ENCODE peak calls at places on chromosomes 6 and 20, in eight cellular contexts. O is C1 segment of cervical spinal cord, V is HTR-8/SVneo, T is GM13976, P is NCI-H2029, L is SHP77 treated with DMSO at 0.1 percent for 48 hours, C is lower leg skin, B is tibial nerve. Y is an unnamed sample.

GRCh38 chr6:72659754-72660153 is 37.9 kb downstream of the KCNQ5 start:
- DNase-seq in O (no peak), L (no peak), V (no peak), T (no peak), C (no peak), B (no peak), P (no peak), Y (no peak)

GRCh38 chr6:88105741-88106340 is 58.2 kb downstream of the SPACA1 start:
- DNase-seq in O (no peak), V (no peak), C (no peak), T (no peak), B (no peak), L (peak; percentile 6), P (peak; percentile 23), Y (no peak)

GRCh38 chr20:37728635-37728983 is 34.8 kb downstream of the CTNNBL1 start:
- DNase-seq in B (no peak), V (no peak), T (no peak), P (no peak), O (no peak), L (no peak), C (no peak), Y (no peak)

GRCh38 chr6:37279366-37280134 is 21.6 kb upstream of the TMEM217 start:
- DNase-seq in O (no peak), L (no peak), V (no peak), P (no peak), B (no peak), C (no peak), T (no peak), Y (no peak)

GRCh38 chr6:28729501-28730402 is 194.0 kb downstream of the TRIM27 start:
- DNase-seq in C (no peak), T (no peak), V (no peak), B (no peak), L (no peak), P (no peak), O (no peak), Y (no peak)

GRCh38 chr6:692356-692851 is 535 bp downstream of the EXOC2 start:
- DNase-seq in C (peak; percentile 85), L (no peak), P (peak; percentile 72), T (peak; percentile 81), B (no peak), O (no peak), V (peak; percentile 48), Y (no peak)

GRCh38 chr20:63135411-63135810 is 80.5 kb downstream of the YTHDF1 start:
- DNase-seq in L (no peak), O (no peak), C (no peak), V (no peak), B (no peak), P (no peak), T (no peak), Y (no peak)

GRCh38 chr6:74936886-74937285 is 269.0 kb downstream of the COL12A1 start:
- DNase-seq in T (no peak), O (no peak), V (no peak), L (no peak), B (no peak), C (no peak), P (no peak), Y (no peak)

GRCh38 chr6:6901945-6902344 is 205.8 kb upstream of the RREB1 start:
- DNase-seq in P (no peak), V (no peak), L (no peak), T (no peak), C (peak; percentile 18), O (no peak), B (no peak), Y (no peak)

GRCh38 chr20:33282991-33283555 is at the start of gene BPIFB1:
- DNase-seq in O (no peak), P (no peak), C (no peak), B (no peak), L (no peak), V (no peak), T (peak; percentile 12), Y (no peak)

GRCh38 chr6:155807243-155807642 is 351.6 kb upstream of the NOX3 start:
- DNase-seq in P (no peak), T (no peak), B (no peak), V (no peak), O (no peak), L (no peak), C (no peak), Y (no peak)

Y was measured in SK-N-MC.